ENCODE peak calls at places on chromosomes 5 and 9, in five cellular contexts. P is Daoy; F is stimulated activated CD8-positive, alpha-beta memory T cell treated with anti-CD3 and anti-CD28 coated beads, Interleukin-12 subunit alpha, Interleukin-12 subunit beta, amount 100 ng/mL, for 4 hours; V is GM19239; E is GM23338. D is an unnamed sample.
A peak's percentile ranks its signal among the peaks of the same experiment; 100 is the strongest.

GRCh38 chr9:17531642-17532254 is 47.1 kb upstream of the SH3GL2 start:
- DNase-seq in P (peak; percentile 22), F (no peak), V (peak; percentile 12), E (peak; percentile 82), D (peak; percentile 25)

GRCh38 chr5:73834693-73835092 is 208.7 kb downstream of the ARHGEF28 start:
- DNase-seq in P (no peak), F (no peak), V (no peak), E (no peak), D (no peak)

GRCh38 chr5:73735032-73735734 is 109.2 kb downstream of the ARHGEF28 start:
- DNase-seq in P (no peak), F (no peak), V (no peak), E (no peak), D (no peak)

GRCh38 chr9:41229408-41230401 is 40.6 kb upstream of the ZNG1F start:
- DNase-seq in P (peak; percentile 35), F (no peak), V (no peak), E (peak; percentile 0), D (peak; percentile 6)

GRCh38 chr9:114364123-114364522 is 23.7 kb downstream of the AKNA start:
- DNase-seq in P (peak; percentile 82), F (no peak), V (no peak), E (no peak), D (no peak)

GRCh38 chr9:104808030-104808614 is 44.2 kb downstream of the NIPSNAP3B start:
- DNase-seq in P (peak; percentile 61), F (no peak), V (no peak), E (peak; percentile 71), D (no peak)

GRCh38 chr5:161022151-161022550 is 170.1 kb upstream of the ATP10B start:
- DNase-seq in P (no peak), F (no peak), V (no peak), E (no peak), D (no peak)

GRCh38 chr9:95261890-95262289 is 55.6 kb downstream of the FANCC start:
- DNase-seq in P (peak; percentile 53), F (no peak), V (no peak), E (no peak), D (no peak)

GRCh38 chr5:88671408-88671807 is 211.6 kb downstream of the MEF2C start:
- DNase-seq in P (no peak), F (no peak), V (no peak), E (no peak), D (no peak)

GRCh38 chr5:17190242-17190778 is 27.1 kb upstream of the BASP1 start:
- DNase-seq in P (peak; percentile 50), F (no peak), V (no peak), E (peak; percentile 80), D (peak; percentile 40)

GRCh38 chr9:98888794-98889495 is 54.8 kb upstream of the COL15A1 start:
- DNase-seq in P (no peak), F (no peak), V (no peak), E (no peak), D (no peak)

GRCh38 chr5:139648205-139649081 is at the start of gene CXXC5:
- DNase-seq in P (peak; percentile 94), F (peak; percentile 46), V (peak; percentile 73), E (peak; percentile 88), D (peak; percentile 82)

GRCh38 chr5:175060264-175060663 is 335.9 kb downstream of the MSX2 start:
- DNase-seq in P (peak; percentile 21), F (no peak), V (no peak), E (peak; percentile 1), D (no peak)

GRCh38 chr5:168891175-168891812 is 312.1 kb upstream of the PANK3 start:
- DNase-seq in P (no peak), F (no peak), V (no peak), E (no peak), D (no peak)

GRCh38 chr9:12878342-12878978 is 103.6 kb downstream of the LURAP1L start:
- DNase-seq in P (peak; percentile 23), F (no peak), V (no peak), E (no peak), D (no peak)

GRCh38 chr9:91949946-91950664 is at the start of gene ROR2:
- DNase-seq in P (peak; percentile 85), F (peak; percentile 19), V (peak; percentile 63), E (peak; percentile 91), D (peak; percentile 76)

GRCh38 chr5:68271124-68271523 is 55.6 kb downstream of the PIK3R1 start:
- DNase-seq in P (no peak), F (no peak), V (no peak), E (no peak), D (no peak)

GRCh38 chr5:112125910-112126309 is 293.2 kb downstream of the EPB41L4A start:
- DNase-seq in P (no peak), F (no peak), V (no peak), E (no peak), D (no peak)

GRCh38 chr9:5873439-5873838 is 17.2 kb upstream of the MLANA start:
- DNase-seq in P (no peak), F (no peak), V (no peak), E (no peak), D (no peak)

GRCh38 chr9:7298123-7298522 is 501.5 kb downstream of the DMAC1 start:
- DNase-seq in P (no peak), F (peak; percentile 1), V (peak; percentile 38), E (no peak), D (no peak)

GRCh38 chr5:66222455-66222854 is 78.4 kb downstream of the SREK1 start:
- DNase-seq in P (no peak), F (no peak), V (no peak), E (no peak), D (no peak)

GRCh38 chr9:89773170-89773569 is 168.4 kb downstream of the GADD45G start:
- DNase-seq in P (no peak), F (no peak), V (no peak), E (no peak), D (no peak)

GRCh38 chr9:134694714-134695113 is 53.1 kb downstream of the COL5A1 start:
- DNase-seq in P (no peak), F (no peak), V (no peak), E (no peak), D (no peak)

GRCh38 chr5:143659614-143660238 is 152.2 kb upstream of the HMHB1 start:
- DNase-seq in P (no peak), F (no peak), V (no peak), E (no peak), D (no peak)

GRCh38 chr9:86732514-86732913 is 214.8 kb downstream of the GAS1 start:
- DNase-seq in P (peak; percentile 90), F (no peak), V (no peak), E (no peak), D (no peak)

GRCh38 chr9:16673171-16673570 is 197.3 kb downstream of the BNC2 start:
- DNase-seq in P (no peak), F (no peak), V (no peak), E (no peak), D (no peak)

GRCh38 chr5:32680183-32680582 is 30.9 kb upstream of the NPR3 start:
- DNase-seq in P (no peak), F (no peak), V (no peak), E (no peak), D (no peak)

GRCh38 chr9:75798484-75798883 is 92.0 kb upstream of the PCSK5 start:
- DNase-seq in P (no peak), F (no peak), V (no peak), E (no peak), D (no peak)

GRCh38 chr5:66932446-66932845 is 264.2 kb downstream of the CD180 start:
- DNase-seq in P (no peak), F (no peak), V (no peak), E (no peak), D (no peak)

GRCh38 chr5:180126716-180127681 is 55.4 kb upstream of the RNF130 start:
- DNase-seq in P (peak; percentile 46), F (peak; percentile 15), V (no peak), E (peak; percentile 57), D (peak; percentile 65)

GRCh38 chr5:147690595-147690994 is 91.9 kb downstream of the JAKMIP2 start:
- DNase-seq in P (peak; percentile 35), F (no peak), V (no peak), E (peak; percentile 78), D (no peak)

GRCh38 chr9:136625101-136626065 is 37.3 kb upstream of the EGFL7 start:
- DNase-seq in P (peak; percentile 72), F (no peak), V (no peak), E (peak; percentile 57), D (no peak)

GRCh38 chr9:73118898-73119554 is 32.6 kb upstream of the ANXA1 start:
- DNase-seq in P (peak; percentile 91), F (no peak), V (no peak), E (no peak), D (no peak)